ENCODE peak calls at places on chromosomes 6 and 20, in four cellular contexts. T is GM12878, B is SK-N-SH, P is HepG2. K is an unnamed sample.
A peak's percentile ranks its signal among the peaks of the same experiment; 100 is the strongest.

GRCh38 chr6:43873806-43874714 is 104.0 kb downstream of the VEGFA start:
- DNase-seq in P (peak; percentile 46), B (no peak), T (no peak), K (no peak)

GRCh38 chr6:56730663-56731529 is 88.2 kb upstream of the DST start:
- DNase-seq in B (no peak), P (no peak), T (no peak), K (no peak)

GRCh38 chr6:87251225-87251624 is 71.2 kb upstream of the SMIM8 start:
- DNase-seq in T (no peak), B (no peak), P (no peak), K (no peak)

GRCh38 chr6:33312361-33313104 is 1.3 kb downstream of the TAPBP start:
- DNase-seq in P (peak; percentile 84), T (no peak), B (peak; percentile 75), K (peak; percentile 68)

GRCh38 chr6:30678964-30679726 is 6.3 kb upstream of the DHX16 start:
- DNase-seq in B (peak; percentile 90), P (peak; percentile 83), T (no peak), K (peak; percentile 81)

GRCh38 chr20:37288091-37288490 is 1.4 kb upstream of the MANBAL start:
- DNase-seq in B (no peak), T (no peak), P (no peak), K (peak; percentile 36)

GRCh38 chr20:33578510-33578909 is 83.6 kb upstream of the C20orf144 start:
- DNase-seq in P (no peak), B (peak; percentile 66), T (no peak), K (no peak)

GRCh38 chr6:148044261-148044731 is 298.3 kb upstream of the SASH1 start:
- DNase-seq in T (no peak), B (no peak), P (no peak), K (no peak)

GRCh38 chr6:124055986-124056385 is 252.3 kb downstream of the NKAIN2 start:
- DNase-seq in T (no peak), B (no peak), P (no peak), K (no peak)

GRCh38 chr6:134577998-134578397 is 260.1 kb upstream of the SGK1 start:
- DNase-seq in B (no peak), T (no peak), P (no peak), K (no peak)

GRCh38 chr6:161257778-161258457 is 15.9 kb downstream of the AGPAT4 start:
- DNase-seq in T (no peak), B (no peak), P (no peak), K (no peak)

GRCh38 chr6:46218457-46218856 is 47.7 kb upstream of the ENPP5 start:
- DNase-seq in T (no peak), P (no peak), B (no peak), K (no peak)

GRCh38 chr6:129402244-129402643 is 307.7 kb downstream of the ARHGAP18 start:
- DNase-seq in P (no peak), B (no peak), T (no peak), K (no peak)

GRCh38 chr6:40996591-40997247 is 42.3 kb downstream of the UNC5CL start:
- DNase-seq in T (no peak), P (peak; percentile 69), B (no peak), K (peak; percentile 33)

GRCh38 chr6:15626878-15627683 is 35.7 kb downstream of the DTNBP1 start:
- DNase-seq in P (no peak), T (no peak), B (peak; percentile 32), K (peak; percentile 32)

GRCh38 chr6:16836186-16836981 is 75.1 kb upstream of the ATXN1 start:
- DNase-seq in P (no peak), T (peak; percentile 77), B (no peak), K (no peak)

GRCh38 chr6:44636576-44637248 is 249.2 kb downstream of the CDC5L start:
- DNase-seq in B (no peak), T (no peak), P (no peak), K (no peak)

GRCh38 chr6:157289764-157290163 is 33.6 kb downstream of the TMEM242 start:
- DNase-seq in B (no peak), T (no peak), P (no peak), K (no peak)

GRCh38 chr6:83859410-83860346 is at the start of gene CYB5R4:
- DNase-seq in B (peak; percentile 96), P (peak; percentile 92), T (peak; percentile 84), K (peak; percentile 98)

GRCh38 chr20:14288341-14289330 is 48.8 kb downstream of the FLRT3 start:
- DNase-seq in T (no peak), P (peak; percentile 13), B (no peak), K (no peak)

GRCh38 chr6:53326372-53327016 is 22.3 kb downstream of the ELOVL5 start:
- DNase-seq in B (no peak), T (no peak), P (no peak), K (no peak)

GRCh38 chr6:133291671-133292070 is 50.5 kb downstream of the EYA4 start:
- DNase-seq in T (no peak), B (no peak), P (no peak), K (no peak)

GRCh38 chr6:56359201-56359899 is 112.0 kb upstream of the COL21A1 start:
- DNase-seq in T (peak; percentile 26), P (peak; percentile 74), B (peak; percentile 50), K (peak; percentile 65)

GRCh38 chr20:32535316-32535952 is 49.7 kb downstream of the NOL4L start:
- DNase-seq in P (no peak), B (no peak), T (no peak), K (no peak)

GRCh38 chr20:12072945-12073245 is 155.2 kb downstream of the BTBD3 start:
- DNase-seq in T (no peak), P (no peak), B (no peak), K (no peak)

GRCh38 chr6:13229205-13230085 is 98.9 kb downstream of the TBC1D7 start:
- DNase-seq in P (peak; percentile 49), T (peak; percentile 88), B (no peak), K (no peak)

GRCh38 chr6:35391240-35391968 is 49.0 kb downstream of the PPARD start:
- DNase-seq in P (no peak), T (no peak), B (no peak), K (no peak)

GRCh38 chr6:47292027-47292426 is 17.7 kb downstream of the TNFRSF21 start:
- DNase-seq in T (no peak), P (no peak), B (no peak), K (no peak)

GRCh38 chr6:47221565-47221964 is 88.1 kb downstream of the TNFRSF21 start:
- DNase-seq in B (no peak), T (no peak), P (no peak), K (no peak)

GRCh38 chr6:80433010-80433665 is 326.7 kb downstream of the BCKDHB start:
- DNase-seq in P (peak; percentile 4), B (no peak), T (no peak), K (no peak)

GRCh38 chr6:169724554-169725269 is 412 bp upstream of the PHF10 start:
- DNase-seq in B (peak; percentile 97), T (no peak), P (peak; percentile 61), K (peak; percentile 92)

GRCh38 chr20:6120491-6120988 is 2.3 kb downstream of the FERMT1 start:
- DNase-seq in P (no peak), T (no peak), B (no peak), K (no peak)

GRCh38 chr6:161435426-161436065 is 161.7 kb upstream of the AGPAT4 start:
- DNase-seq in P (no peak), T (no peak), B (no peak), K (no peak)

DNA sequence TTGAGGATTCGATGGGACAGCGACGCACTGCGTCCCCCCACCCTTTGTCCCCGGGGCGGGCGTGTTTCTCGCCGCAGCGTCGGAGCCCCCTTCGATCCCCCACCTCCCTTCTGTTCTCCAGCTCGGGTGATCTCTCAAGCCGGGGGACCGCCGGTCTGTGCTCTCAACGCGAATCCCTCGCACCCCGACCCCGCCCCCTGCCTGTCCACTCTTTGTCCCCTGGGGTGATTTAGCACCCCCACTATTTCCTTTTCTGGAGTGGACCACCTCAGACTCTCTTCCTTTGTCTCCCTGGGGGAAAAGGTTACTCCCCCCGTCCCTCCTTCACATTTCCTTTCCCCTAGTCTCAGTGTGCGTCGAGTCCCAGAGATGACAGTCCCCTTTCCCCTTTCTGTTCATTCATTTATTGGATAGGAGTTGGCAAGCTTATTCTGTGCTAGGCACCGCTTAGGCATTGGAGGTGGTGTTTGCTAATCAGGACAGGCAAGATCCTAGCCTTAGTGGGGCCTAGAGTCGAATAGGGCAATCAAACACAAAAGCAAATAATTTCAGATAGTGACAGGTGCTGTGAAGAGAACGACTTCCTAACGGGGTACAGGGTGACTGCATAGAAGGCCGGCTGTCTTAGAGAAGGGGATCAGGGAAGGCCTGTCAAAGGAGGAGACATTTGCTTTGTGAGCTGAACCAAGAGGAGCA is 671 bp downstream of the PTPN1 start:
- DNase-seq in P (peak; percentile 57), B (no peak), T (no peak), K (no peak)
- TF ChIP-seq EP300 in P (no peak), B (no peak), T (no peak), K (no peak)

GRCh38 chr6:142822882-142823578 is 121.9 kb downstream of the HIVEP2 start:
- DNase-seq in B (peak; percentile 16), T (no peak), P (no peak), K (peak; percentile 42)
- TF ChIP-seq ZBTB33 in B (no peak), T (peak; percentile 100), P (peak; percentile 96), K (no peak)

GRCh38 chr6:103154779-103155572 is 1704.7 kb downstream of the HACE1 start:
- DNase-seq in B (no peak), T (no peak), P (no peak), K (no peak)
- TF ChIP-seq EP300 in B (no peak), T (no peak), P (no peak), K (no peak)

GRCh38 chr6:4819706-4820283 is 43.6 kb downstream of the CDYL start:
- DNase-seq in B (no peak), T (no peak), P (no peak), K (no peak)
- TF ChIP-seq ZBTB33 in B (no peak), T (no peak), P (no peak), K (no peak)

K was measured in K562.